ENCODE peak calls at places on chromosomes 4 and X, in eight cellular contexts. R, N, L, G, X, O, C and Q are unnamed samples.

GRCh38 chrX:71541546-71542022 is 8.7 kb downstream of the OGT start:
- DNase-seq in C (no peak), G (no peak), L (no peak), O (no peak), N (peak), R (peak), X (no peak), Q (no peak)

GRCh38 chr4:40916880-40917279 is 167.1 kb downstream of the NSUN7 start:
- DNase-seq in R (peak), L (peak), O (no peak), N (no peak), C (peak), G (no peak), X (peak), Q (no peak)

GRCh38 chr4:174209296-174209695 is 74.2 kb downstream of the FBXO8 start:
- DNase-seq in G (no peak), X (no peak), L (no peak), N (no peak), O (no peak), R (no peak), C (no peak), Q (no peak)

GRCh38 chr4:1367936-1368289 is 20.9 kb downstream of the UVSSA start:
- DNase-seq in G (no peak), L (no peak), R (no peak), X (no peak), C (no peak), O (no peak), N (no peak), Q (no peak)

GRCh38 chr4:41060352-41061318 is 153.7 kb downstream of the APBB2 start:
- DNase-seq in L (no peak), O (no peak), G (peak), N (peak), C (no peak), X (no peak), R (no peak), Q (no peak)

GRCh38 chrX:55057691-55058249 is 17.1 kb upstream of the PAGE2B start:
- DNase-seq in N (peak), X (no peak), R (peak), G (no peak), C (no peak), L (no peak), O (peak), Q (no peak)

GRCh38 chr4:37324526-37324925 is 80.0 kb downstream of the NWD2 start:
- DNase-seq in O (no peak), L (no peak), N (no peak), X (no peak), R (no peak), C (no peak), G (no peak), Q (no peak)

GRCh38 chr4:29565256-29565655 is 1154.9 kb upstream of the PCDH7 start:
- DNase-seq in C (no peak), X (no peak), R (no peak), G (no peak), N (no peak), O (no peak), L (no peak), Q (no peak)

GRCh38 chr4:113106076-113106475 is 56.6 kb downstream of the ANK2 start:
- DNase-seq in C (no peak), O (no peak), N (peak), R (peak), L (no peak), G (no peak), X (no peak), Q (no peak)

GRCh38 chr4:145511913-145512522 is 30.4 kb downstream of the SMAD1 start:
- DNase-seq in N (peak), L (no peak), C (no peak), G (no peak), R (peak), X (no peak), O (no peak), Q (no peak)

GRCh38 chr4:134200811-134201215 is 776 bp downstream of the PABPC4L start:
- DNase-seq in G (no peak), N (no peak), O (no peak), L (peak), C (no peak), X (no peak), R (no peak), Q (peak)
- H3K27ac ChIP-seq in G (peak), N (peak), O (no peak), L (no peak), C (peak), X (peak), R (peak), Q (peak)

DNA sequence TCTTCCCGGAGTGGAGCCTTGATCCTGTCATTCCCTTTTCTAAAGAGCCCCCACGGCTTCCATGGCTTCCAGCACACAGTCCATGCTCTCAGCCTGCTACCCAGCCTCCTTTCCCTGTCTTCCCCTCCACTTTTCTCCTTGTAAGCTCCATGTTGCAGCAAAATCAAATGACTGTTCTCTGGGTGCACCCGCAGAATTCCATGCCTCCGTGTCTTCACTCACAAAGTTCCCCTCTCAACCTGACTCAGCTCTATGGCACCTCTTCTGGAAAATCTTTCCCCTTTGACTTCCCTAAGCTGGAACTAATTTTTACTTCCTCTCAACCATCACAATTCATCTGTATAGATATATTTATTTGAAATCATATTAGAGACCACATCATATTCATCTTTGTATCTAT is 3.5 kb downstream of the SETD7 start:
- DNase-seq in C (no peak), G (no peak), N (no peak), O (no peak), L (no peak), R (peak), X (no peak), Q (no peak)
- H3K27ac ChIP-seq in C (peak), G (peak), N (no peak), O (no peak), L (peak), R (peak), X (peak), Q (peak)

GRCh38 chrX:46873746-46874145 is 36.9 kb downstream of the RP2 start:
- DNase-seq in X (no peak), O (no peak), G (no peak), N (no peak), L (no peak), C (no peak), R (no peak), Q (no peak)
- H3K27ac ChIP-seq in X (no peak), O (no peak), G (no peak), N (no peak), L (no peak), C (no peak), R (no peak), Q (no peak)

GRCh38 chr4:58760100-58760499 is 1649.9 kb upstream of the IGFBP7 start:
- DNase-seq in X (no peak), G (no peak), R (no peak), C (no peak), L (no peak), O (no peak), N (no peak), Q (no peak)

GRCh38 chr4:58761563-58761962 is 1651.4 kb upstream of the IGFBP7 start:
- DNase-seq in C (no peak), R (no peak), O (no peak), N (no peak), G (no peak), X (no peak), L (no peak), Q (no peak)

GRCh38 chr4:58760737-58761136 is 1650.6 kb upstream of the IGFBP7 start:
- DNase-seq in X (no peak), O (no peak), N (no peak), L (no peak), G (no peak), R (no peak), C (no peak), Q (no peak)
- H3K27ac ChIP-seq in X (no peak), O (no peak), N (no peak), L (no peak), G (no peak), R (peak), C (no peak), Q (no peak)

GRCh38 chr4:156725257-156725656 is 246.3 kb downstream of the PDGFC start:
- DNase-seq in C (no peak), L (no peak), O (no peak), R (no peak), X (no peak), N (no peak), G (no peak), Q (peak)

GRCh38 chr4:156733582-156733981 is 238.0 kb downstream of the PDGFC start:
- DNase-seq in N (no peak), O (no peak), G (no peak), L (no peak), R (no peak), C (no peak), X (no peak), Q (no peak)

GRCh38 chr4:156732634-156733033 is 239.0 kb downstream of the PDGFC start:
- DNase-seq in O (no peak), R (no peak), G (no peak), N (peak), L (no peak), C (no peak), X (no peak), Q (no peak)

GRCh38 chr4:156723951-156724668 is 247.5 kb downstream of the PDGFC start:
- DNase-seq in L (no peak), O (no peak), X (no peak), C (no peak), N (no peak), G (no peak), R (no peak), Q (no peak)

GRCh38 chr4:156729416-156729815 is 242.2 kb downstream of the PDGFC start:
- DNase-seq in X (no peak), O (no peak), N (no peak), R (no peak), L (no peak), C (no peak), G (no peak), Q (no peak)
- H3K27ac ChIP-seq in X (no peak), O (no peak), N (no peak), R (no peak), L (no peak), C (no peak), G (no peak), Q (no peak)

GRCh38 chr4:185165605-185166063 is 22.6 kb downstream of the SLC25A4 start:
- DNase-seq in C (no peak), L (no peak), N (peak), R (peak), X (no peak), O (peak), G (no peak), Q (no peak)

GRCh38 chr4:185167205-185167604 is 24.1 kb downstream of the SLC25A4 start:
- DNase-seq in N (no peak), O (no peak), L (no peak), G (no peak), R (peak), C (no peak), X (peak), Q (no peak)

GRCh38 chr4:185171373-185172071 is 28.5 kb downstream of the SLC25A4 start:
- DNase-seq in G (no peak), R (no peak), L (no peak), X (no peak), N (no peak), C (no peak), O (no peak), Q (no peak)
- H3K27ac ChIP-seq in G (no peak), R (no peak), L (no peak), X (no peak), N (no peak), C (no peak), O (no peak), Q (no peak)

GRCh38 chrX:649166-649565 is 18.6 kb downstream of the SHOX start:
- DNase-seq in N (no peak), C (no peak), L (no peak), O (no peak), R (no peak), G (no peak), X (no peak), Q (no peak)

GRCh38 chrX:653316-653715 is 22.7 kb downstream of the SHOX start:
- DNase-seq in G (no peak), N (no peak), O (no peak), C (no peak), X (no peak), R (no peak), L (no peak), Q (no peak)

GRCh38 chrX:650801-651200 is 20.2 kb downstream of the SHOX start:
- DNase-seq in N (no peak), C (no peak), O (no peak), R (no peak), L (no peak), G (no peak), X (no peak), Q (no peak)

GRCh38 chrX:651922-652775 is 21.6 kb downstream of the SHOX start:
- DNase-seq in G (no peak), O (no peak), X (no peak), R (no peak), C (no peak), N (no peak), L (peak), Q (no peak)

DNA sequence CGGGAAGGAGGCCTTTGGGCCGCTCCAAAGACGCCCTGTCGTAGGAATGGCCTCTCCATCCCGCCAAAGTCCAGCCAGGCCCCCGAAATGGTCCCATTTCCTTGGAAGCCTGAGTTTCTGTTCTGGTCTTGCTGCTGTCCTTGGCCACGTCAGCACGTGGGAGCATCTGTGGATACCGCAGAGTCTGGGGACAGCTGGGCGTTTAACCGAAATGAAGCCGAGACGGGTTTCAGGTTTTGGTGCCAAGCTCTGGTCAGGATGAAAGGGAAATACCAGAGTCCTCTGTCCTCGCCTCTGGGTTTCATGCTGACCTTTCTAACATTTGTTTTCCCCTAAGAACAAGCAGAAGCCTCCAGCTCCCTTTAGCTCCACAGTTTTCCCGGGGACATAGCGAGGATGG is 19.7 kb downstream of the SHOX start:
- DNase-seq in L (peak), N (no peak), C (no peak), G (no peak), R (no peak), X (no peak), O (no peak), Q (no peak)
- H3K27ac ChIP-seq in L (no peak), N (no peak), C (no peak), G (no peak), R (no peak), X (no peak), O (no peak), Q (no peak)

GRCh38 chrX:110046971-110047370 is 44.1 kb downstream of the TMEM164 start:
- DNase-seq in C (no peak), R (no peak), O (no peak), X (no peak), G (no peak), N (no peak), L (no peak), Q (no peak)
- H3K27ac ChIP-seq in C (peak), R (no peak), O (no peak), X (no peak), G (no peak), N (no peak), L (no peak), Q (no peak)

GRCh38 chr4:56288663-56289062 is 98.6 kb downstream of the AASDH start:
- DNase-seq in X (no peak), C (no peak), G (no peak), R (no peak), N (no peak), L (no peak), O (no peak), Q (no peak)

GRCh38 chr4:56293121-56293520 is 94.2 kb downstream of the AASDH start:
- DNase-seq in R (no peak), C (no peak), N (no peak), X (no peak), L (no peak), O (no peak), G (no peak), Q (no peak)

GRCh38 chr4:56286763-56287162 is 100.5 kb downstream of the AASDH start:
- DNase-seq in L (no peak), C (no peak), N (no peak), G (no peak), R (no peak), O (no peak), X (no peak), Q (no peak)

DNA sequence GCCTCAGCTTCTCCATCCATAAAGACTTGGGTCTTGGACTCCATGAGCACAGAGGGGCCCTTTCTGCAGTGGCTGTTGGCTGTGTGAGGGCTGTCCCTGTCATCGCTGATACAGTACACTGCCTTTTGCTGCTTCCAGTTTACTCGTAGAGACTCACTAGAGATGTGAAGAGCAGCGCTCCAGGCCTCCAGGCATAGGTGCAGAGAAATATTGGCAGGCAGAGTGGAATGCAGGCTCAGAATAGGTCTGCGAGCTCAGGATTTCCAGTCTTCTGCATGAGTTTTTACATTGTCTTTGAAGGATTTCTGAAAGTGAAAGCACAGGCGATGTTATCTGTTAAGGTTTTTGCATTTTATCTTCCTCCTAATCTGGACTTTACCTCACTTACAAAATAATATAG is 97.4 kb downstream of the AASDH start:
- DNase-seq in C (no peak), X (no peak), R (no peak), N (no peak), G (no peak), O (no peak), L (no peak), Q (no peak)
- H3K27ac ChIP-seq in C (no peak), X (no peak), R (no peak), N (no peak), G (no peak), O (no peak), L (no peak), Q (no peak)